ENCODE peak calls at places on chromosomes 5 and 9, in six cellular contexts. O, U, E, B, H and C are unnamed samples.

GRCh38 chr9:126752881-126753670 is 51.8 kb upstream of the ZBTB43 start:
- DNase-seq in O (no peak), U (no peak), E (no peak), B (no peak), H (no peak), C (no peak)

GRCh38 chr5:172565455-172565854 is 75.6 kb upstream of the NEURL1B start:
- DNase-seq in O (no peak), U (no peak), E (no peak), B (no peak), H (no peak), C (no peak)

GRCh38 chr9:138042640-138043039 is 165.1 kb downstream of the CACNA1B start:
- DNase-seq in O (no peak), U (no peak), E (no peak), B (no peak), H (peak), C (no peak)

GRCh38 chr9:7150153-7150890 is 392.5 kb downstream of the KDM4C start:
- DNase-seq in O (no peak), U (no peak), E (no peak), B (no peak), H (no peak), C (peak)

GRCh38 chr9:37027582-37028424 is 6.3 kb downstream of the PAX5 start:
- DNase-seq in O (peak), U (no peak), E (peak), B (peak), H (no peak), C (peak)

GRCh38 chr5:122469520-122469919 is 157.5 kb downstream of the SNCAIP start:
- DNase-seq in O (no peak), U (no peak), E (no peak), B (no peak), H (no peak), C (no peak)

GRCh38 chr9:3527653-3527960 is 1.8 kb upstream of the RFX3 start:
- DNase-seq in O (no peak), U (no peak), E (no peak), B (no peak), H (no peak), C (no peak)

GRCh38 chr5:160743027-160743426 is 109.0 kb downstream of the ATP10B start:
- DNase-seq in O (no peak), U (no peak), E (no peak), B (no peak), H (no peak), C (no peak)

GRCh38 chr5:131509811-131510210 is 125.2 kb downstream of the RAPGEF6 start:
- DNase-seq in O (no peak), U (no peak), E (no peak), B (no peak), H (no peak), C (no peak)

GRCh38 chr9:101485873-101486692 is 47.6 kb upstream of the RNF20 start:
- DNase-seq in O (peak), U (no peak), E (peak), B (no peak), H (peak), C (no peak)

GRCh38 chr9:119963798-119964372 is 594.6 kb upstream of the BRINP1 start:
- DNase-seq in O (no peak), U (peak), E (no peak), B (no peak), H (no peak), C (no peak)

GRCh38 chr9:18806277-18806676 is 226.7 kb downstream of the SAXO1 start:
- DNase-seq in O (no peak), U (no peak), E (no peak), B (no peak), H (no peak), C (no peak)

GRCh38 chr5:74143724-74144330 is 496.7 kb downstream of the ENC1 start:
- DNase-seq in O (peak), U (no peak), E (no peak), B (no peak), H (no peak), C (no peak)

GRCh38 chr5:43802119-43802518 is 199.1 kb downstream of the NNT start:
- DNase-seq in O (no peak), U (peak), E (no peak), B (no peak), H (no peak), C (no peak)